ENCODE peak calls at places on chromosomes 16 and 17, in four cellular contexts. One of them, this sample, is unnamed.

GRCh38 chr17:1360975-1361374 is 39.0 kb downstream of the YWHAE start:
- DNase-seq in psoas muscle: no peak
- DNase-seq in uterus: no peak
- DNase-seq in coronary artery: no peak
- DNase-seq in this sample: no peak

GRCh38 chr17:36085710-36086268 is 4.2 kb downstream of the CCL3 start:
- DNase-seq in psoas muscle: no peak
- DNase-seq in uterus: no peak
- DNase-seq in coronary artery: no peak
- DNase-seq in this sample: no peak

GRCh38 chr17:77125432-77125901 is 15.3 kb upstream of the SEC14L1 start:
- DNase-seq in coronary artery: no peak
- DNase-seq in uterus: no peak
- DNase-seq in psoas muscle: no peak
- DNase-seq in this sample: no peak

GRCh38 chr17:52181842-52182241 is 23.3 kb upstream of the CA10 start:
- DNase-seq in psoas muscle: no peak
- DNase-seq in coronary artery: no peak
- DNase-seq in uterus: no peak
- DNase-seq in this sample: no peak

GRCh38 chr16:84220851-84221250 is 19.0 kb downstream of the KCNG4 start:
- DNase-seq in coronary artery: no peak
- DNase-seq in psoas muscle: no peak
- DNase-seq in uterus: no peak
- DNase-seq in this sample: no peak

GRCh38 chr16:55434000-55434399 is 45.0 kb upstream of the MMP2 start:
- DNase-seq in coronary artery: no peak
- DNase-seq in uterus: no peak
- DNase-seq in psoas muscle: no peak
- DNase-seq in this sample: no peak

GRCh38 chr17:72305964-72306551 is 185.2 kb downstream of the SOX9 start:
- DNase-seq in uterus: no peak
- DNase-seq in psoas muscle: peak
- DNase-seq in coronary artery: no peak
- DNase-seq in this sample: no peak

GRCh38 chr16:8861563-8862308 is 7.1 kb downstream of the CARHSP1 start:
- DNase-seq in psoas muscle: peak
- DNase-seq in uterus: peak
- DNase-seq in coronary artery: no peak
- DNase-seq in this sample: no peak

GRCh38 chr16:73018796-73019455 is 29.0 kb downstream of the ZFHX3 start:
- DNase-seq in psoas muscle: no peak
- DNase-seq in uterus: no peak
- DNase-seq in coronary artery: no peak
- DNase-seq in this sample: peak

GRCh38 chr16:2082171-2082982 is 34.6 kb downstream of the TSC2 start:
- DNase-seq in uterus: peak
- DNase-seq in coronary artery: no peak
- DNase-seq in psoas muscle: no peak
- DNase-seq in this sample: no peak

GRCh38 chr17:76131692-76132573 is 9.1 kb downstream of the FOXJ1 start:
- DNase-seq in uterus: no peak
- DNase-seq in coronary artery: no peak
- DNase-seq in psoas muscle: no peak
- DNase-seq in this sample: no peak

GRCh38 chr17:49069585-49070273 is 62.8 kb upstream of the B4GALNT2 start:
- DNase-seq in uterus: no peak
- DNase-seq in psoas muscle: no peak
- DNase-seq in coronary artery: no peak
- DNase-seq in this sample: no peak

GRCh38 chr17:43456661-43457361 is 27.0 kb upstream of the DHX8 start:
- DNase-seq in uterus: peak
- DNase-seq in coronary artery: no peak
- DNase-seq in psoas muscle: no peak
- DNase-seq in this sample: no peak

GRCh38 chr16:56298948-56299602 is 107.8 kb downstream of the GNAO1 start:
- DNase-seq in uterus: no peak
- DNase-seq in psoas muscle: no peak
- DNase-seq in coronary artery: no peak
- DNase-seq in this sample: peak

GRCh38 chr17:9234404-9234945 is 213.2 kb downstream of the NTN1 start:
- DNase-seq in psoas muscle: peak
- DNase-seq in uterus: no peak
- DNase-seq in coronary artery: no peak
- DNase-seq in this sample: no peak

GRCh38 chr17:5809056-5809455 is 224.7 kb upstream of the NLRP1 start:
- DNase-seq in coronary artery: no peak
- DNase-seq in psoas muscle: no peak
- DNase-seq in uterus: no peak
- DNase-seq in this sample: no peak

GRCh38 chr17:7853693-7854043 is 1.2 kb upstream of the TMEM88 start:
- DNase-seq in psoas muscle: peak
- DNase-seq in uterus: peak
- DNase-seq in coronary artery: peak
- DNase-seq in this sample: no peak

GRCh38 chr16:54931757-54932660 is 1.3 kb downstream of the IRX5 start:
- DNase-seq in uterus: no peak
- DNase-seq in psoas muscle: peak
- DNase-seq in coronary artery: no peak
- DNase-seq in this sample: no peak

GRCh38 chr17:4706121-4706520 is 2.2 kb upstream of the PELP1 start:
- DNase-seq in coronary artery: no peak
- DNase-seq in uterus: no peak
- DNase-seq in psoas muscle: no peak
- DNase-seq in this sample: no peak

GRCh38 chr16:11138769-11139623 is 117.0 kb downstream of the SOCS1 start:
- DNase-seq in coronary artery: no peak
- DNase-seq in psoas muscle: no peak
- DNase-seq in uterus: no peak
- DNase-seq in this sample: no peak

GRCh38 chr16:31452631-31453106 is 6.6 kb upstream of the ARMC5 start:
- DNase-seq in psoas muscle: peak
- DNase-seq in coronary artery: no peak
- DNase-seq in uterus: no peak
- DNase-seq in this sample: no peak

GRCh38 chr17:34378664-34379101 is 15.7 kb upstream of the CCL1 start:
- DNase-seq in uterus: no peak
- DNase-seq in psoas muscle: no peak
- DNase-seq in coronary artery: no peak
- DNase-seq in this sample: no peak

GRCh38 chr17:78010759-78011158 is 52.3 kb downstream of the TNRC6C start:
- DNase-seq in psoas muscle: no peak
- DNase-seq in uterus: no peak
- DNase-seq in coronary artery: no peak
- DNase-seq in this sample: peak

GRCh38 chr16:85974428-85975375 is 75.7 kb downstream of the IRF8 start:
- DNase-seq in uterus: no peak
- DNase-seq in coronary artery: no peak
- DNase-seq in psoas muscle: no peak
- DNase-seq in this sample: no peak

DNA sequence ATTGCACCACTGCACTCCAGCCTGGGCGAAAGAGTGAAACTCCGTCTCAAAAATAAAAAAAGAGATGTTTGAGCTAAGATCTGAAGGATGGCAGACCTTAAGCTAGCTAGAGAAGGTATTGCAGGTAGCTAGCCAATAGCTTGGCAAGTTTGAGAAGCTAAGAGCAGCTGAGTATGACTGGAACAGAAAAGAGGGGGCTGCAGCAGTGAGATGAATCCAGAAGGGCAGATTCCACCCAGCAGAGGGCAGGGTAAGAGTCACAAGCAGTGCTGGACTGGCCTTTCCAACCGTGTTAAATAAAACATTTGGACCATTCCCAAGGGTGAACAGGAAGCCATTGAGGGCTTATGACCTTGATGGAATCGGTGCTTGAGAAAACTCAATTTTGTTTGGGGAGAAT is 5.7 kb upstream of the PHAF1 start:
- DNase-seq in coronary artery: no peak
- DNase-seq in uterus: no peak
- DNase-seq in psoas muscle: no peak
- DNase-seq in this sample: no peak
- TF ChIP-seq CTCF in coronary artery: no peak
- TF ChIP-seq CTCF in uterus: no peak
- TF ChIP-seq CTCF in psoas muscle: peak
- TF ChIP-seq CTCF in this sample: no peak

GRCh38 chr16:27641260-27641659 is 91.3 kb downstream of the KATNIP start:
- DNase-seq in coronary artery: no peak
- DNase-seq in psoas muscle: no peak
- DNase-seq in uterus: no peak
- DNase-seq in this sample: no peak

GRCh38 chr16:27640277-27640600 is 90.3 kb downstream of the KATNIP start:
- DNase-seq in uterus: no peak
- DNase-seq in coronary artery: no peak
- DNase-seq in psoas muscle: no peak
- DNase-seq in this sample: no peak

GRCh38 chr16:27639588-27640276 is 89.8 kb downstream of the KATNIP start:
- DNase-seq in uterus: no peak
- DNase-seq in coronary artery: no peak
- DNase-seq in psoas muscle: no peak
- DNase-seq in this sample: no peak

GRCh38 chr16:27636453-27637200 is 86.7 kb downstream of the KATNIP start:
- DNase-seq in uterus: no peak
- DNase-seq in psoas muscle: no peak
- DNase-seq in coronary artery: no peak
- DNase-seq in this sample: no peak

DNA sequence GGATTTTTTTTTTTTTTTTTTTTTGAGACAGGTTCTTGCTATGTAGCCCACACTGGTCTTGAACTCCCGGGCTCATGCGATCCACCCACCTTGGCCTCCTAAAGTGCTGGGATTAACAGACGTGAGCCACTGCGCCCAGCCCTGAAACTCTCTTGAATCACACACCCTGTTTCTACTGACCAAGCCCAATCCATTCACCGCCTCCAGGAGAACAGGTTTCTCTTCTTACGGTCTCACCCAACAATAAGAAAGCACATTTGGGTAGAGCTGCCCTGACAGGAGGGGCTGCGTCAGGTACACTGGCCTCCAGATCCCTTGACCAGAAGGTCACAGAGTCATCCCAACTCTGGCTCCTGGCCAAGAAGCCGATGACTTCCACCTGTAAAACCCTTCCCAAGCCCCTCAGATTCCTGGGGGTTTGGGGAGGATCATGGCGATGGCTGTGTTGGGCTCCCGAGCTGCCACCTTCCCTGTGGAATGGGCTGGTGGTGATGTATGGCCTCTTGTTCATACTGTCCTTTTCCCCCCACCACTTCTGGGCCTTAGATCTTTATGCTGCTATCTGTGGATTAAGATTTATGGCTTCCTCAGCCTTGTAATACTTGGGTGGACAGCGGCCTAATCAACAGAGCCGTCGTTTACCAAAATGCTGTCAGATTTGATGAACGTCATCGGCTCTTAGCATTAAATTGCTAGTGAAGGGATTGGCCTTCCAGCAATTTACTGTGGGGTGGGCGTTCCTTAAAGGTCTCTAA is 89.1 kb downstream of the KATNIP start:
- DNase-seq in coronary artery: no peak
- DNase-seq in uterus: no peak
- DNase-seq in psoas muscle: no peak
- DNase-seq in this sample: no peak
- H3K27ac ChIP-seq in coronary artery: no peak
- H3K27ac ChIP-seq in uterus: no peak
- H3K27ac ChIP-seq in psoas muscle: no peak
- H3K27ac ChIP-seq in this sample: no peak

DNA sequence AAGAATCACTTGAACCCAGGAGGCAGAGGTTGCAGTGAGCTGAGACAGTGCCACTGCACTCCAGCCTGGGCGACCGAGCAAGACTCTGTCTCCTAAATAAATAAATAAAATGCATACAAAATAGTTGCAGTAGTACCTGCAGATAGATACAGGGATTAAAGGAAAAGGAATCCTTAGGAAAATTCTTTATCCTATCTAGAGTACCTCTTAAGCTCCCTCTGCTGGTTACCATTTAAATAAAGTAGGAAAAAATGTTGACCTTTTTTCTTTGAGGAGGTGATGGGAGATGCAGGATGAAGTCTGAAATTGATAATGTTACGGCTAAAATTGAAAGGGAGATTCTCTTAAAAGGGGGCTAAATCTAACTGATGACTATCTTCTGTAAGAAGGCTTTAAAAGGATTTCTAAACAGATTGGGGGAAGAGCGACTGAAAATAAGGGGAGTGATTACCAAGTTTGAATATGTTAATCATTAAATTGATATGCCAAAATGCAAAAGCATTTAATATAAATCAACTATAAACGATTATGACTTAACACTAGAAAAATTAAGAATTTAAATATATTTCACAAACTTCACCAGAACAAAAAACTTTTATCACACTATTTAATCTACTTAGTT is 29.4 kb downstream of the C16orf87 start:
- DNase-seq in psoas muscle: no peak
- DNase-seq in uterus: no peak
- DNase-seq in coronary artery: no peak
- DNase-seq in this sample: no peak
- TF ChIP-seq CTCF in psoas muscle: peak
- TF ChIP-seq CTCF in uterus: no peak
- TF ChIP-seq CTCF in coronary artery: no peak
- TF ChIP-seq CTCF in this sample: peak

GRCh38 chr17:64077409-64077808 is 52.5 kb downstream of the ERN1 start:
- DNase-seq in uterus: no peak
- DNase-seq in coronary artery: no peak
- DNase-seq in psoas muscle: no peak
- DNase-seq in this sample: peak

GRCh38 chr17:64071111-64071510 is 50.7 kb upstream of the ICAM2 start:
- DNase-seq in coronary artery: no peak
- DNase-seq in psoas muscle: no peak
- DNase-seq in uterus: no peak
- DNase-seq in this sample: no peak

GRCh38 chr17:64070213-64070612 is 49.8 kb upstream of the ICAM2 start:
- DNase-seq in coronary artery: no peak
- DNase-seq in uterus: no peak
- DNase-seq in psoas muscle: no peak
- DNase-seq in this sample: no peak

GRCh38 chr17:64073771-64074703 is 53.6 kb upstream of the ICAM2 start:
- DNase-seq in coronary artery: no peak
- DNase-seq in uterus: no peak
- DNase-seq in psoas muscle: no peak
- DNase-seq in this sample: no peak

DNA sequence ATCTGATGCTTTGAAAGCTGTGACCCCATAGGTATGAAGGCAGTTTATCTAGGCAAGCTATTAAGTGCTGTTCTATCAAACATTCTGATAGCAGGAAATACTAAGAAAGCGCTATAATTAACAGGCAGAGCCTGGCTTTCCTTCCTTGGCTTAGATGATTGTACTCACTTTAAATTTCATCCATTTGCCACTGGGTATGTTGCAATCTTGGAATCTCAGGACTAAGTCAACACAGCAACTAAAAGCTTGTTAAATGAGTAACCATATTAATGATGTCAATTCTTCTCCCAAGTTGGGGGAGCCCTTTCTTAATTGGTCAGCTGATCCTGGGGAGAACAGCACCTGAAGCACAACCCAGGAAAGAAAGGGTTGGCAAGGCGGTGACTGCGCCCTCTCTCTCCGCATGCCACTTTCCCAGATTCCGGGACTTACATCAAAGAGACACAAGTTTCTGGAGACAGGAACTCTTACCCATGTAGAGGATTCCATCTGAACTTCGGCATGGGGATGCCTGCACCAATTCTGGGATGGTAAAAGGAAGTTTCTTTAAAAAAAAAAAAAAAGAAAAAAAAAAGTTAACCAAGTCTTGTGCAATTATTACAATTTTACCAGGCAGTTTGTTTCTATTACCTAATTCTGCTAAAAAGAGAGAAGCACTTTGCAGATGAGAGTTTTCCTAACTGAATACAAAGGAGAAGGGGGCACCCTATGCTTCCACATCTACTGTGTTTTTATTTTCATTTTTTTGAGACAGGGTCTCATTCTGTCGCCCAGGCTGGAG is 54.5 kb upstream of the ICAM2 start:
- DNase-seq in uterus: no peak
- DNase-seq in coronary artery: no peak
- DNase-seq in psoas muscle: no peak
- DNase-seq in this sample: peak
- H3K27ac ChIP-seq in uterus: no peak
- H3K27ac ChIP-seq in coronary artery: peak
- H3K27ac ChIP-seq in psoas muscle: no peak
- H3K27ac ChIP-seq in this sample: peak

This sample was measured in left lung.